ENCODE peak calls at places on chromosome 21, in five cellular contexts. One of them, this sample, is unnamed.

GRCh38 chr21:45698493-45698947 is 55.0 kb downstream of the PCBP3 start:
- DNase-seq in GM12865: no peak
- DNase-seq in breast epithelium: no peak
- DNase-seq in B cell: no peak
- DNase-seq in AG09319: peak
- DNase-seq in this sample: no peak

GRCh38 chr21:24375201-24375600 is 1232.1 kb downstream of the MRPL39 start:
- DNase-seq in GM12865: peak
- DNase-seq in B cell: peak
- DNase-seq in breast epithelium: no peak
- DNase-seq in AG09319: no peak
- DNase-seq in this sample: no peak

GRCh38 chr21:33434770-33435360 is 31.7 kb downstream of the IFNGR2 start:
- DNase-seq in breast epithelium: no peak
- DNase-seq in GM12865: peak
- DNase-seq in AG09319: peak
- DNase-seq in B cell: peak
- DNase-seq in this sample: no peak

GRCh38 chr21:15978158-15978805 is 248.5 kb downstream of the USP25 start:
- DNase-seq in B cell: no peak
- DNase-seq in AG09319: no peak
- DNase-seq in GM12865: no peak
- DNase-seq in breast epithelium: no peak
- DNase-seq in this sample: no peak

GRCh38 chr21:14836950-14837349 is 227.8 kb downstream of the NRIP1 start:
- DNase-seq in AG09319: no peak
- DNase-seq in GM12865: no peak
- DNase-seq in breast epithelium: no peak
- DNase-seq in B cell: no peak
- DNase-seq in this sample: no peak

GRCh38 chr21:29367335-29367734 is 68.6 kb downstream of the BACH1 start:
- DNase-seq in AG09319: no peak
- DNase-seq in B cell: no peak
- DNase-seq in GM12865: no peak
- DNase-seq in breast epithelium: no peak
- DNase-seq in this sample: no peak

GRCh38 chr21:44902268-44903053 is 18.2 kb downstream of the ITGB2 start:
- DNase-seq in breast epithelium: no peak
- DNase-seq in AG09319: no peak
- DNase-seq in GM12865: no peak
- DNase-seq in B cell: no peak
- DNase-seq in this sample: no peak

GRCh38 chr21:14215971-14216621 is at the start of gene RBM11:
- DNase-seq in AG09319: no peak
- DNase-seq in GM12865: peak
- DNase-seq in breast epithelium: peak
- DNase-seq in B cell: peak
- DNase-seq in this sample: peak

GRCh38 chr21:16279658-16280581 is 550.1 kb downstream of the USP25 start:
- DNase-seq in B cell: no peak
- DNase-seq in breast epithelium: no peak
- DNase-seq in GM12865: no peak
- DNase-seq in AG09319: no peak
- DNase-seq in this sample: no peak

GRCh38 chr21:14616303-14617039 is 70.4 kb upstream of the SAMSN1 start:
- DNase-seq in GM12865: no peak
- DNase-seq in B cell: no peak
- DNase-seq in AG09319: no peak
- DNase-seq in breast epithelium: no peak
- DNase-seq in this sample: no peak

GRCh38 chr21:16071082-16071481 is 341.3 kb downstream of the USP25 start:
- DNase-seq in AG09319: no peak
- DNase-seq in breast epithelium: no peak
- DNase-seq in GM12865: no peak
- DNase-seq in B cell: no peak
- DNase-seq in this sample: no peak

GRCh38 chr21:25350056-25350455 is 257.2 kb downstream of the MRPL39 start:
- DNase-seq in GM12865: peak
- DNase-seq in AG09319: no peak
- DNase-seq in breast epithelium: no peak
- DNase-seq in B cell: peak
- DNase-seq in this sample: no peak

GRCh38 chr21:36799869-36800268 is 101.0 kb downstream of the SIM2 start:
- DNase-seq in breast epithelium: no peak
- DNase-seq in GM12865: no peak
- DNase-seq in AG09319: peak
- DNase-seq in B cell: no peak
- DNase-seq in this sample: no peak

GRCh38 chr21:46139686-46140085 is 15.7 kb downstream of the FTCD start:
- DNase-seq in breast epithelium: no peak
- DNase-seq in AG09319: no peak
- DNase-seq in GM12865: no peak
- DNase-seq in B cell: no peak
- DNase-seq in this sample: no peak

GRCh38 chr21:25506887-25507286 is 100.4 kb downstream of the MRPL39 start:
- DNase-seq in breast epithelium: no peak
- DNase-seq in B cell: no peak
- DNase-seq in GM12865: no peak
- DNase-seq in AG09319: peak
- DNase-seq in this sample: no peak

GRCh38 chr21:28378026-28378425 is 614.7 kb downstream of the LTN1 start:
- DNase-seq in B cell: no peak
- DNase-seq in GM12865: no peak
- DNase-seq in breast epithelium: no peak
- DNase-seq in AG09319: no peak
- DNase-seq in this sample: no peak

GRCh38 chr21:46388206-46388880 is 64.4 kb downstream of the PCNT start:
- DNase-seq in B cell: no peak
- DNase-seq in AG09319: no peak
- DNase-seq in breast epithelium: no peak
- DNase-seq in GM12865: no peak
- DNase-seq in this sample: no peak

GRCh38 chr21:26813426-26813998 is 31.7 kb downstream of the ADAMTS1 start:
- DNase-seq in breast epithelium: no peak
- DNase-seq in B cell: no peak
- DNase-seq in GM12865: no peak
- DNase-seq in AG09319: no peak
- DNase-seq in this sample: no peak

GRCh38 chr21:24658016-24658415 is 949.3 kb downstream of the MRPL39 start:
- DNase-seq in GM12865: no peak
- DNase-seq in breast epithelium: no peak
- DNase-seq in AG09319: no peak
- DNase-seq in B cell: no peak
- DNase-seq in this sample: no peak

GRCh38 chr21:23162213-23162946 is 2164.2 kb downstream of the NCAM2 start:
- DNase-seq in breast epithelium: no peak
- DNase-seq in B cell: no peak
- DNase-seq in AG09319: no peak
- DNase-seq in GM12865: no peak
- DNase-seq in this sample: no peak

GRCh38 chr21:16454371-16454770 is 724.6 kb downstream of the USP25 start:
- DNase-seq in B cell: no peak
- DNase-seq in GM12865: no peak
- DNase-seq in AG09319: no peak
- DNase-seq in breast epithelium: no peak
- DNase-seq in this sample: no peak

GRCh38 chr21:22961248-22961647 is 1963.0 kb downstream of the NCAM2 start:
- DNase-seq in GM12865: no peak
- DNase-seq in breast epithelium: no peak
- DNase-seq in AG09319: no peak
- DNase-seq in B cell: peak
- DNase-seq in this sample: no peak

GRCh38 chr21:28540514-28540913 is 452.2 kb downstream of the LTN1 start:
- DNase-seq in GM12865: no peak
- DNase-seq in B cell: no peak
- DNase-seq in AG09319: no peak
- DNase-seq in breast epithelium: no peak
- DNase-seq in this sample: no peak

GRCh38 chr21:25561668-25562641 is 45.3 kb downstream of the MRPL39 start:
- DNase-seq in GM12865: peak
- DNase-seq in B cell: peak
- DNase-seq in AG09319: peak
- DNase-seq in breast epithelium: peak
- DNase-seq in this sample: peak

GRCh38 chr21:44999428-44999971 is 59.7 kb downstream of the SLX9 start:
- DNase-seq in GM12865: no peak
- DNase-seq in B cell: no peak
- DNase-seq in breast epithelium: no peak
- DNase-seq in AG09319: no peak
- DNase-seq in this sample: no peak

GRCh38 chr21:46056450-46056903 is 41.4 kb upstream of the COL6A2 start:
- DNase-seq in breast epithelium: peak
- DNase-seq in GM12865: no peak
- DNase-seq in AG09319: peak
- DNase-seq in B cell: no peak
- DNase-seq in this sample: no peak

GRCh38 chr21:32248616-32249550 is 30.0 kb downstream of the MIS18A start:
- DNase-seq in AG09319: no peak
- DNase-seq in GM12865: no peak
- DNase-seq in B cell: no peak
- DNase-seq in breast epithelium: no peak
- DNase-seq in this sample: no peak

GRCh38 chr21:40386301-40386911 is 460.6 kb downstream of the DSCAM start:
- DNase-seq in B cell: peak
- DNase-seq in GM12865: peak
- DNase-seq in breast epithelium: peak
- DNase-seq in AG09319: no peak
- DNase-seq in this sample: no peak

GRCh38 chr21:40383951-40384350 is 463.0 kb downstream of the DSCAM start:
- DNase-seq in AG09319: no peak
- DNase-seq in B cell: no peak
- DNase-seq in breast epithelium: no peak
- DNase-seq in GM12865: no peak
- DNase-seq in this sample: no peak

GRCh38 chr21:40388046-40388445 is 458.9 kb downstream of the DSCAM start:
- DNase-seq in breast epithelium: no peak
- DNase-seq in AG09319: no peak
- DNase-seq in B cell: no peak
- DNase-seq in GM12865: no peak
- DNase-seq in this sample: no peak

GRCh38 chr21:40386981-40387380 is 460.0 kb downstream of the DSCAM start:
- DNase-seq in B cell: no peak
- DNase-seq in AG09319: no peak
- DNase-seq in breast epithelium: no peak
- DNase-seq in GM12865: no peak
- DNase-seq in this sample: no peak

GRCh38 chr21:40385883-40386282 is 461.1 kb downstream of the DSCAM start:
- DNase-seq in B cell: no peak
- DNase-seq in breast epithelium: no peak
- DNase-seq in AG09319: no peak
- DNase-seq in GM12865: no peak
- DNase-seq in this sample: no peak
- TF ChIP-seq CTCF in B cell: no peak
- TF ChIP-seq CTCF in breast epithelium: no peak
- TF ChIP-seq CTCF in AG09319: no peak
- TF ChIP-seq CTCF in GM12865: no peak
- TF ChIP-seq CTCF in this sample: no peak

GRCh38 chr21:30829659-30830058 is at the start of gene KRTAP7-1:
- DNase-seq in B cell: no peak
- DNase-seq in AG09319: no peak
- DNase-seq in GM12865: no peak
- DNase-seq in breast epithelium: no peak
- DNase-seq in this sample: no peak

DNA sequence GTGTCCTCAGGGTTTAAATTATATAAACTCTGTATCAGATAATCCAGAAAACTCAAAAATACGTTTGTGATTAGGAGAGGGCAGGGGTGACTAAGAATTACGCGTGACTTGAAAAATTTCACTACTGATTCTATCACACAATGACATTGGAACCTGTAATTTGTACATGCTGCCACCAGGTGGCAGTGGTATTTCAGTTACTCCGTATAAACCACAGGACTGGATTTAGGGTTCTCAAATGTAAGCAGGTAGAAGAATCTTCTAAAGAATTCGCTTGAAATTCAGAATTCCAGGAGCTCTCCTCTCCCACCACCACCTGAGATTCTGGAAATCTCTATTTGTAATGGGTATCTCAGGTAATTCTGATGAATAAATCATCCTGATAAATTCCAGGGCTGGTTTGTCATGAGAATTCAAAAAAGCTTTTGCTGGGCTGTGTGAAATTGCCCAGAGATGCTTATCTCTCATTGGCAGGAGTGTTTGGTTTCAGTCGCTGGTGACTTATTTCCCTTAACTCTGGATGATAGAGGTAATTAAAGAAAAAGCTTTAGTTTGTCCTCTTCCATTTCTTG is 1.7 kb upstream of the KRTAP7-1 start:
- DNase-seq in breast epithelium: no peak
- DNase-seq in GM12865: peak
- DNase-seq in AG09319: no peak
- DNase-seq in B cell: peak
- DNase-seq in this sample: no peak
- TF ChIP-seq CTCF in breast epithelium: no peak
- TF ChIP-seq CTCF in GM12865: peak
- TF ChIP-seq CTCF in AG09319: no peak
- TF ChIP-seq CTCF in B cell: peak
- TF ChIP-seq CTCF in this sample: peak

GRCh38 chr21:39063517-39063916 is 119.7 kb downstream of the PSMG1 start:
- DNase-seq in AG09319: no peak
- DNase-seq in B cell: no peak
- DNase-seq in breast epithelium: no peak
- DNase-seq in GM12865: no peak
- DNase-seq in this sample: no peak

GRCh38 chr21:39066829-39067785 is 116.1 kb downstream of the PSMG1 start:
- DNase-seq in breast epithelium: no peak
- DNase-seq in AG09319: no peak
- DNase-seq in B cell: no peak
- DNase-seq in GM12865: no peak
- DNase-seq in this sample: no peak

GRCh38 chr21:39064325-39065012 is 118.8 kb downstream of the PSMG1 start:
- DNase-seq in GM12865: no peak
- DNase-seq in B cell: no peak
- DNase-seq in AG09319: no peak
- DNase-seq in breast epithelium: no peak
- DNase-seq in this sample: no peak

GRCh38 chr21:39062196-39062900 is 120.9 kb downstream of the PSMG1 start:
- DNase-seq in breast epithelium: no peak
- DNase-seq in AG09319: no peak
- DNase-seq in B cell: no peak
- DNase-seq in GM12865: no peak
- DNase-seq in this sample: no peak

GRCh38 chr21:39065912-39066311 is 117.3 kb downstream of the PSMG1 start:
- DNase-seq in B cell: no peak
- DNase-seq in AG09319: no peak
- DNase-seq in breast epithelium: no peak
- DNase-seq in GM12865: no peak
- DNase-seq in this sample: no peak
- TF ChIP-seq CTCF in B cell: no peak
- TF ChIP-seq CTCF in AG09319: no peak
- TF ChIP-seq CTCF in breast epithelium: no peak
- TF ChIP-seq CTCF in GM12865: no peak
- TF ChIP-seq CTCF in this sample: no peak

DNA sequence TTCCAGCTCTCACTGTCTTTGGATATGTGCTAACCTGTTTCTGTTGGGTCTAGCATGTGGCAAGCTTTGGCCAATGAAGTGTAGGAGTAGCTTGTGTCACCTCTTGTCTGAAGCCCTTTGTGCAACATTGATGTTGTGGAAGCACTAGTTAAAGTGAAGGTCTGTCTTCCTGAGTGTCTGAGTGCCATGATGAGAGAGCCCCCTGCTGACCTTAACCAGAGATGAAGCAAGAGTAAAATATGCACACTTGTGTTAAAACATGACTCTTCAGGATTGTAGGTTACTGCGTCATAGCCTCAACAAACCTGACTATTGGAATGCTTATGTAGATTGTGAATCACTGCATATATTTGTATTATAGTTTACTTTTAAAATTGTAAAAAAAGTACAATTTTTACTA is 103.7 kb downstream of the NCAM2 start:
- DNase-seq in B cell: no peak
- DNase-seq in breast epithelium: no peak
- DNase-seq in AG09319: no peak
- DNase-seq in GM12865: peak
- DNase-seq in this sample: no peak
- TF ChIP-seq CTCF in B cell: no peak
- TF ChIP-seq CTCF in breast epithelium: no peak
- TF ChIP-seq CTCF in AG09319: peak
- TF ChIP-seq CTCF in GM12865: no peak
- TF ChIP-seq CTCF in this sample: no peak